ENCODE peak calls at places on chromosome 1, in four cellular contexts. P is K562, L is HepG2, X is GM12878. W is an unnamed sample.

GRCh38 chr1:236872075-236872666 is 77.1 kb downstream of the MTR start:
- DNase-seq in P (no peak), L (no peak), X (no peak), W (no peak)

GRCh38 chr1:202010042-202011015 is at the start of gene ELF3:
- DNase-seq in P (no peak), L (peak; percentile 99), X (peak; percentile 60), W (peak; percentile 61)

GRCh38 chr1:203172184-203173115 is 3.2 kb downstream of the MYBPH start:
- DNase-seq in P (peak; percentile 92), L (peak; percentile 37), X (no peak), W (peak; percentile 84)

GRCh38 chr1:235239821-235240220 is 78.8 kb upstream of the RBM34 start:
- DNase-seq in P (no peak), L (peak; percentile 21), X (no peak), W (no peak)

GRCh38 chr1:203325004-203325417 is 19.7 kb downstream of the BTG2 start:
- DNase-seq in P (no peak), L (no peak), X (peak; percentile 94), W (peak; percentile 89)

GRCh38 chr1:185679220-185679619 is 55.0 kb upstream of the HMCN1 start:
- DNase-seq in P (no peak), L (no peak), X (no peak), W (no peak)

GRCh38 chr1:157390646-157391045 is 161.7 kb downstream of the FCRL5 start:
- DNase-seq in P (no peak), L (no peak), X (no peak), W (no peak)

GRCh38 chr1:18939398-18940302 is 16.8 kb downstream of the IFFO2 start:
- DNase-seq in P (no peak), L (no peak), X (no peak), W (no peak)

GRCh38 chr1:33696962-33697361 is 166.9 kb upstream of the HMGB4 start:
- DNase-seq in P (no peak), L (no peak), X (no peak), W (no peak)

GRCh38 chr1:28606771-28607170 is 14.7 kb downstream of the RAB42 start:
- DNase-seq in P (no peak), L (peak; percentile 91), X (no peak), W (no peak)

GRCh38 chr1:28604962-28605361 is 12.9 kb downstream of the RAB42 start:
- DNase-seq in P (no peak), L (no peak), X (no peak), W (no peak)

GRCh38 chr1:28602536-28603439 is 10.7 kb downstream of the RAB42 start:
- DNase-seq in P (peak; percentile 67), L (peak; percentile 81), X (no peak), W (no peak)

GRCh38 chr1:28604411-28604810 is 12.3 kb downstream of the RAB42 start:
- DNase-seq in P (no peak), L (no peak), X (no peak), W (no peak)

GRCh38 chr1:28601696-28602095 is 9.6 kb downstream of the RAB42 start:
- DNase-seq in P (no peak), L (no peak), X (no peak), W (no peak)
- TF ChIP-seq POLR2AphosphoS5 in P (no peak), L (no peak), X (no peak), W (no peak)

GRCh38 chr1:10495475-10495817 is 20.7 kb downstream of the PEX14 start:
- DNase-seq in P (no peak), L (no peak), X (no peak), W (no peak)
- H3K27ac ChIP-seq in P (no peak overlapping the region), L (no peak overlapping the region), X (peak overlapping the region; percentile 83), W (peak overlapping the region; percentile 74)

GRCh38 chr1:113860891-113861290 is 10.6 kb downstream of the PTPN22 start:
- DNase-seq in P (no peak), L (no peak), X (no peak), W (no peak)
- TF ChIP-seq POLR2AphosphoS5 in P (no peak), L (no peak), X (no peak), W (no peak)

GRCh38 chr1:183185941-183186490 is at the start of gene LAMC2:
- DNase-seq in P (no peak), L (no peak), X (no peak), W (no peak)

GRCh38 chr1:183191833-183192232 is 5.8 kb downstream of the LAMC2 start:
- DNase-seq in P (no peak), L (no peak), X (no peak), W (no peak)

GRCh38 chr1:183186820-183187219 is 756 bp downstream of the LAMC2 start:
- DNase-seq in P (no peak), L (no peak), X (no peak), W (no peak)
- H3K27ac ChIP-seq in P (no peak overlapping the region), L (no peak overlapping the region), X (no peak overlapping the region), W (no peak overlapping the region)

GRCh38 chr1:40029608-40030007 is 10.9 kb upstream of the CAP1 start:
- DNase-seq in P (no peak), L (no peak), X (no peak), W (no peak)
- TF ChIP-seq POLR2AphosphoS5 in P (no peak), L (no peak), X (no peak), W (no peak)